ENCODE peak calls at places on chromosomes 1 and 21, in five cellular contexts. P is OCI-LY7, H is GM12878, A is hepatocyte, Y is keratinocyte. M is an unnamed sample. For H3K9me3 and H3K4me1, the result is how much of the 10 kb centered on the place peaks cover.

GRCh38 chr1:209791920-209792319 is 7.6 kb upstream of the C1orf74 start:
- DNase-seq in H (no peak), Y (no peak), A (peak), P (no peak), M (no peak)

GRCh38 chr1:153152481-153152880 is 1.8 kb upstream of the SPRR2G start:
- DNase-seq in P (no peak), A (no peak), H (no peak), Y (no peak), M (no peak)

GRCh38 chr1:71587961-71588360 is 507.1 kb upstream of the ZRANB2 start:
- DNase-seq in H (no peak), Y (no peak), A (peak), P (no peak), M (peak)

GRCh38 chr1:240114222-240114621 is 22.5 kb downstream of the FMN2 start:
- DNase-seq in A (no peak), P (no peak), H (no peak), Y (no peak), M (no peak)

GRCh38 chr1:30526652-30527345 is 196.6 kb downstream of the MATN1 start:
- DNase-seq in A (no peak), P (no peak), H (no peak), Y (no peak), M (no peak)

GRCh38 chr1:30677471-30677870 is 45.9 kb downstream of the MATN1 start:
- DNase-seq in P (no peak), H (no peak), Y (no peak), A (no peak), M (peak)

GRCh38 chr1:116391207-116391606 is 18.2 kb downstream of the ATP1A1 start:
- DNase-seq in A (no peak), P (no peak), Y (no peak), H (no peak), M (no peak)

GRCh38 chr1:24101796-24102580 is 9.9 kb downstream of the MYOM3 start:
- DNase-seq in Y (no peak), A (peak), P (no peak), H (no peak), M (no peak)

GRCh38 chr1:218374401-218374848 is 29.3 kb downstream of the TGFB2 start:
- DNase-seq in P (no peak), Y (no peak), A (no peak), H (no peak), M (no peak)

DNA sequence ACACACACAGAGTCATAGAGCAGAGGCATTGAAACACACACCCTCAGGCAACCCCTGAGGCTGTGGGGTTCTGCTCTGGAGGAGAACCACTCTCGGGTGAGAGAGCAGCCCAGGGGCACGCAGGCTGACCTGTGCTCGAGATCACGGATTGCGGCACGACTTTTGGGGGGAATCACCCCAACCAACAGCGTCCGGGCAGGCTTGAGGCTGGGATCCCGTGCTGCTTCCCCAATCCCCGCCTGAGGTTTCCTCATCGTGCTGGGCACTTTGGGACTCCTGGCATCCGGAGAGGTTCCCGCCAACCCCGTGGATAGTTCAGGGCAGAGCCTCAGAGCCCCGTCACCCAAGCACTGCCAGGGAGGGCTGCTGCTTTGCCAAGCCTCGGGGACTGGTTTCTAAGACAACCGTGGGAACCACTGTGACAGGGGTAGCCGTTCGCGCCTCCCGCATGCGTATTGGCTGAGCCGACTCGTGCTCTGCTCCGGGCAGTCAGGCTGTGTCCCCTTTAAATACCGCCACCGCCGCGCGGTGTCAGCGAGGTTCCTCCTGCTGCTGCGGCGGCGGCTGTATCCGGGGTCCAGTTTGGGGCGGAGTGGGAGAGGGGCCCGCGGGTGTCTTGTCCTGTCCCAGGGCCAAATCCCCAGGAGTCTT is 682.2 kb upstream of the TPTE start:
- DNase-seq in Y (no peak), P (no peak), A (peak), H (no peak), M (no peak)
- H3K9me3 ChIP-seq in Y (under half), P (under half), A (under half), H (under half), M (under half)

GRCh38 chr1:39410915-39411436 is 80.5 kb upstream of the BMP8A start:
- DNase-seq in A (peak), P (peak), H (no peak), Y (no peak), M (peak)
- H3K4me1 ChIP-seq in A (under half), P (under half), H (under half), Y (under half), M (half or more)

GRCh38 chr1:157240495-157241184 is 102.4 kb upstream of the ETV3 start:
- DNase-seq in Y (no peak), A (peak), H (peak), P (no peak), M (no peak)
- H3K4me2 ChIP-seq in Y (no peak), A (peak), H (no peak), P (no peak), M (no peak)

GRCh38 chr1:14706656-14707055 is 108.2 kb downstream of the KAZN start:
- DNase-seq in P (peak), H (no peak), A (no peak), Y (no peak), M (no peak)
- H3K9me3 ChIP-seq in P (under half), H (under half), A (under half), Y (under half), M (under half)

GRCh38 chr21:34811368-34811767 is 142.6 kb downstream of the CLIC6 start:
- DNase-seq in P (no peak), Y (no peak), H (no peak), A (no peak), M (peak)
- H3K4me1 ChIP-seq in P (under half), Y (half or more), H (under half), A (under half), M (under half)

GRCh38 chr1:108704501-108704900 is 8.2 kb upstream of the FNDC7 start:
- DNase-seq in A (peak), Y (no peak), H (no peak), P (no peak), M (peak)
- H3K4me2 ChIP-seq in A (no peak), Y (no peak), H (no peak), P (no peak), M (peak)

DNA sequence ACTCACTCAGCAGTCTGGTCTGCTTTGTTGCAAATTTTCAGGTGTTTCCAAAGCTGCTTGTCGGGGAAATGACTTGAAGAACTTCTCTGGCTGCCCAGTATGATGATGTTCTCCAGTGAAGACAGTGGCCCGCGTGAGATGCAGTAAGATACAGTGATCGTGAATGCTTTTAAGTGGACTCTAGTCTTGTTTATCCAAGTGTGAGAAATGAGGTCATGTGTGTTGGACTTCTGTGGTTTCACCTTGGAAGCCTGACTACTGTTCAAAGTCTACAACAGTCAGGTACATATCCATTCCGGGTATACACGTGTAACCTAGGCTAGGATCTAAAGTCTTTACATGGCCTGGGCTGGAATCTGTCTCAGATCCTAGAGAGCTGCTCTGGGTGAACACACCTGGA is 29.1 kb downstream of the ZNF695 start:
- DNase-seq in H (no peak), Y (no peak), P (no peak), A (no peak), M (no peak)
- H3K9me3 ChIP-seq in H (under half), Y (under half), P (under half), A (under half), M (under half)

DNA sequence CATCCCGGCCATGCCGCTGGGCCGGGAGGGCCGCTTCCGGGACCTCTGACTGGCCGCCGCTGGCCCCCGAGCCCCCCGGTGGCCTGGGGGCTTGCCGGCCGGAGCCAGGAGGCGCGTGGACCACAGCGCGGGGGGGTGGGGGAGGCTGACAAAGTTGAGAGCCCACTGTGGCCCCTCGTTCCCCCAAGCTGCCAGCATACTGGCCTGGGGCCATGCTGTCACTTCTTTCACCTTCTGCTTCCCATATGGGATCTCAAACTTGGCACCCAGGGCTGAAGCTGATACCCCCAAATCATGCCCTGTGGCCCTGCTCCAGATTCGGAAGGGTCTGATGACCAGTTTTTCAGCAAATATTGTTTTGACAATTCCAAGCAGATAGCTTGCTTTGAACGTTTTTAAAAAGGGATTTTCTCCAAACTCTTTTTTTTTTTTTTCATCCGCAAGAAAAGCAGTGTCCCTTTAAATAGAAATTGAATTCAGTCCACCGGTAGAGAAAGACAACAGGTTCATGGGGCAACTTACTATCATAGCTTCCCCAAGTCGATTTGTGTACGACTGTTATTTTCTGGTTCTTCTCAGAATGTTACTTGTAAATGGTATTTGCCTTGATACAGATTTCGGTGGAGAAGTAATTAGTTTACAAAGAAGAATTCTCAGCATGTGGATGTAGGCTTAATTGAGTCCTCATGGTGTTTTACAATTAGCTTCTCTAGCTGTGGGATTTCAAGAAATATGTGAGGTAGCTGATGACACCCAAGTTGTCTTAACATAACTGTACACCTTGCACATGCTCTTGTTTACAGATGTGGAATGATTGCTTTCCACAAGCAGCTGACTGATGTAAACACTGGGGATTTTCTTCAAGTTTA is 1.0 kb downstream of the MACO1 start:
- DNase-seq in H (no peak), P (no peak), A (no peak), Y (no peak), M (peak)
- H3K4me1 ChIP-seq in H (under half), P (half or more), A (under half), Y (under half), M (under half)

DNA sequence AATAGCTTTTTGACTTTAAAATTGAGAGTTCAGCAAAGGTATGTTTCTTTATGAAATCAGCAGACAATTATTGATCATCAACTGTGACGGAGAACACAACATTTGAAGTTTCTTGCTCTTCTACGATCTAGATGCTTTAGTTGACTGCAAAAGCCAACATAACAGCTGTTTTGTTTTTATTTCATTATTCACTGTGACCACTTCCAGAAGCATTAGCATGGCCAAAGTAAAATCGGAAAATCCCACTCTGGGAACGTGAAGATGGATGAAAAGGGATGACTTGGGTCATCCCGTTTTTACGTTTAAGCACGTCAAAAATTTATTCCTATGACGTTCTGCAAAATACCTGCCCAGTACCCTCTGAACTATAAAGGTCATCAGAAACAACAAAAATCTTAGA is 833.0 kb upstream of the ADAMTS5 start:
- DNase-seq in A (no peak), Y (no peak), H (no peak), P (no peak), M (no peak)
- H3K4me2 ChIP-seq in A (no peak), Y (no peak), H (no peak), P (no peak), M (no peak)